ENCODE peak calls at places on chromosomes 16 and 17, in four cellular contexts. K is SK-N-SH, A is K562, J is HCT116. M is an unnamed sample.

GRCh38 chr16:53744449-53744848 is 40.5 kb downstream of the FTO start:
- DNase-seq in K (no peak), J (no peak), A (no peak), M (no peak)

GRCh38 chr17:48671697-48672171 is 45.6 kb upstream of the HOXB9 start:
- DNase-seq in J (peak), A (peak), K (peak), M (peak)

GRCh38 chr16:19760336-19761060 is 42.4 kb downstream of the IQCK start:
- DNase-seq in A (no peak), K (no peak), J (no peak), M (no peak)

GRCh38 chr16:55284718-55285099 is 39.3 kb upstream of the IRX6 start:
- DNase-seq in A (no peak), K (no peak), J (no peak), M (no peak)

GRCh38 chr16:19017179-19017578 is 33.4 kb downstream of the TMC7 start:
- DNase-seq in J (no peak), A (no peak), K (no peak), M (no peak)

GRCh38 chr17:38875477-38876080 is 5.7 kb downstream of the LASP1 start:
- DNase-seq in K (no peak), A (no peak), J (no peak), M (peak)

GRCh38 chr16:50684823-50685455 is 3.8 kb upstream of the SNX20 start:
- DNase-seq in J (no peak), A (no peak), K (no peak), M (no peak)

GRCh38 chr17:49980703-49981197 is 11.8 kb downstream of the DLX4 start:
- DNase-seq in A (no peak), J (no peak), K (peak), M (no peak)

GRCh38 chr16:22191966-22192260 is 14.2 kb upstream of the EEF2K start:
- DNase-seq in J (no peak), A (no peak), K (no peak), M (peak)

GRCh38 chr17:74527081-74527480 is 4.2 kb downstream of the CD300LB start:
- DNase-seq in J (no peak), K (no peak), A (no peak), M (no peak)

GRCh38 chr17:4206945-4207344 is 56.8 kb downstream of the ANKFY1 start:
- DNase-seq in K (no peak), J (no peak), A (no peak), M (no peak)

GRCh38 chr17:67434061-67434525 is 57.0 kb downstream of the PITPNC1 start:
- DNase-seq in A (no peak), K (no peak), J (no peak), M (no peak)

GRCh38 chr17:13996758-13997157 is 72.5 kb upstream of the COX10 start:
- DNase-seq in K (no peak), A (no peak), J (no peak), M (no peak)

GRCh38 chr16:13298676-13299075 is 397.3 kb downstream of the SHISA9 start:
- DNase-seq in K (no peak), A (no peak), J (no peak), M (no peak)

GRCh38 chr17:66549731-66550207 is 247.4 kb downstream of the PRKCA start:
- DNase-seq in K (no peak), A (no peak), J (peak), M (no peak)

GRCh38 chr16:30615358-30616076 is 5.3 kb upstream of the ZNF689 start:
- DNase-seq in K (peak), J (peak), A (peak), M (peak)

GRCh38 chr17:11557727-11558452 is 40.4 kb upstream of the DNAH9 start:
- DNase-seq in K (no peak), J (no peak), A (no peak), M (no peak)
- TF ChIP-seq JUND in K (no peak), J (no peak), A (no peak), M (no peak)

GRCh38 chr16:11536104-11536866 is 50.4 kb downstream of the LITAF start:
- DNase-seq in K (no peak), J (no peak), A (no peak), M (no peak)
- TF ChIP-seq JUND in K (no peak), J (no peak), A (no peak), M (no peak)

DNA sequence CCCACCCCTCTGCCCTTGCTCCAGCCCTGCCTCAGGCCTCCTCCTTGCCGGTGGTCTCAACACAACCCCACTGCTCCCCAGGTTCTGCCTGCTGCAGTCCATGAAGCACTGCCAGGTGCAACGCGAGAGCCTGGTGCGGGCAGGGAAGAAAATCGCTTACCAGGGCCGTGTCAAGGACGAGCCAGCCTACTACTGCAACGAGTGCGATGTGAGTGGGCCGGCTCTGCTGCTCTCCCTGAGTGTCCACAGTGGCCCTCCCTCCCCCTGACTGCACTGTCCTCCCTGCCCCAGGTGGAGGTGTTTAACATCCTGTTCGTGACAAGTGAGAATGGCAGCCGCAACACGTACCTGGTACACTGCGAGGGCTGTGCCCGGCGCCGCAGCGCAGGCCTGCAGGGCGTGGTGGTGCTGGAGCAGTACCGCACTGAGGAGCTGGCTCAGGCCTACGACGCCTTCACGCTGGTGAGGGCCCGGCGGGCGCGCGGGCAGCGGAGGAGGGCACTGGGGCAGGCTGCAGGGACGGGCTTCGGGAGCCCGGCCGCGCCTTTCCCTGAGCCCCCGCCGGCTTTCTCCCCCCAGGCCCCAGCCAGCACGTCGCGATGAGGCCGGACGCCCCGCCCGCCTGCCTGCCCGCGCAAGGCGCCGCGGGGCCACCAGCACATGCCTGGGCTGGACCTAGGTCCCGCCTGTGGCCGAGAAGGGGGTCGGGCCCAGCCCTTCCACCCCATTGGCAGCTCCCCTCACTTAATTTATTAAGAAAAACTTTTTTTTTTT is 1.8 kb upstream of the TMEM88 start:
- DNase-seq in K (no peak), A (no peak), J (no peak), M (no peak)
- TF ChIP-seq JUND in K (no peak), A (no peak), J (no peak), M (no peak)

DNA sequence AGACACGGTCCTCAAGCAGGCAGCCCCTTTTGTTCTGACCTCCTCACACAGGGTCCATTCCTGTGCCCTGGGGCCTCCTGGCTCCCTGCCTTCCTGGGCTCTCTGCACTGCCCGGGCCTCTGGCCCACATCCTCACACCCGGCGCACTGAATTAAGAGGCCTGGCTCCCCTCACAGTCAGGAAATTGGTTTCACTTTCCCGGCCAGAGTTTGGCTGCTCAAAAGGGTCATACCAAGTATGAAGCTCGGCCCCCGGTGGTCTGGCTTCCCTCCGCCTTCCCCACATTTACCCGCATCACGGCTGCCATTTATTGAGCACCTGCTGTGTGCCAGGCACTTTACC is 220.0 kb downstream of the NTN1 start:
- DNase-seq in A (no peak), K (peak), J (no peak), M (no peak)
- TF ChIP-seq JUND in A (no peak), K (no peak), J (no peak), M (no peak)

GRCh38 chr16:16067127-16067526 is 117.7 kb downstream of the ABCC1 start:
- DNase-seq in K (no peak), A (no peak), J (no peak), M (no peak)

GRCh38 chr16:16064874-16065384 is 115.5 kb downstream of the ABCC1 start:
- DNase-seq in A (no peak), J (no peak), K (no peak), M (no peak)

GRCh38 chr16:16063685-16064084 is 114.3 kb downstream of the ABCC1 start:
- DNase-seq in A (peak), J (no peak), K (no peak), M (no peak)

GRCh38 chr16:16059895-16060590 is 110.6 kb downstream of the ABCC1 start:
- DNase-seq in J (no peak), A (no peak), K (no peak), M (no peak)

GRCh38 chr16:16062023-16062932 is 112.9 kb downstream of the ABCC1 start:
- DNase-seq in J (no peak), K (no peak), A (no peak), M (no peak)
- TF ChIP-seq JUND in J (no peak), K (no peak), A (no peak), M (no peak)

DNA sequence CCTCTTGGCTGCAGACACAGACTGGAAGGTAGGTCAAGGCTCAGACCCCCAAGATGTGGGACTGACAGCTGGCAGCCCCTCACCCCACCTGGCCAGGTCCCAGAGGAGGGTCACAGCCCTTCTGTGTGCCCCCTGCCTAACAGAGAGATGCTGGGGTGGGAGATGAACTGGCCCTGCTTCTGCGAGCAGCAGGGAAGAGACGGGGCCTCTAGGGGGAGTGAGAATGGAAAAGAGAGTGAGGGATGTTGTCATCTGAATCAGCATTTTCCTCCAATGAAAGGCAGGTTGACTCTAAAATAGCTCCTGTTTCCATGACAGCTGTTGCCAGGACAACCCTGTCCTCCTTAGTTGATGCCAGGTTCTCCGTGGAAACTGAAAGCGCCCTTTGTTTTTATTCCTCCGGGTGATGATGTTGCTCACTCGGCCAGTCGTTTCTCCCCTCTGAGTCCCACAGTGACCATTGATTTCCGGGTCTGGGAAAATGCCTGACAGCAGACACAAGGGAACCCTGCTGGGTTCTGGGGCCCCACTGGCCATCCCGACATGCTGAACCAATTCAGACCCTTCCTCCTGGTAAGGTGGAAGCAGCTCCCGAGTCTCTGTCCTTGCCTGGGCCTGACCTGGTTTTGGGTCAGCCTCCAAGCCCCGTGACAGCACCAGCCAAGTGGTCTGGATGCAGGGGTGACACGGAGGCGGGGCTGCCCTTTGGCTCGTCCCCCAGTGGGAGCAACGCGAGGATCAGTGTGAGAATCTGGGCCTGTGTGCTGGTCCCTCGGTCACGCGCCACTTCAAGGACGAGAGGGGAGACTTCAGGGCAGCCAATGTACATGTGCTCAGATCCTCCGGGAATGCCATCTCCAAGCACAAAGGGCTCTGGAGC is 4.7 kb upstream of the NDRG4 start:
- DNase-seq in K (peak), J (peak), A (peak), M (peak)
- TF ChIP-seq JUND in K (no peak), J (no peak), A (peak), M (no peak)

GRCh38 chr16:856811-857210 is 56.3 kb upstream of the GNG13 start:
- DNase-seq in A (no peak), K (no peak), J (no peak), M (no peak)

GRCh38 chr16:853981-854807 is 53.7 kb upstream of the GNG13 start:
- DNase-seq in A (no peak), K (no peak), J (no peak), M (no peak)

GRCh38 chr16:854808-855410 is 54.4 kb upstream of the GNG13 start:
- DNase-seq in A (no peak), J (no peak), K (no peak), M (no peak)

GRCh38 chr16:856101-856500 is 55.6 kb upstream of the GNG13 start:
- DNase-seq in J (no peak), K (no peak), A (no peak), M (no peak)

DNA sequence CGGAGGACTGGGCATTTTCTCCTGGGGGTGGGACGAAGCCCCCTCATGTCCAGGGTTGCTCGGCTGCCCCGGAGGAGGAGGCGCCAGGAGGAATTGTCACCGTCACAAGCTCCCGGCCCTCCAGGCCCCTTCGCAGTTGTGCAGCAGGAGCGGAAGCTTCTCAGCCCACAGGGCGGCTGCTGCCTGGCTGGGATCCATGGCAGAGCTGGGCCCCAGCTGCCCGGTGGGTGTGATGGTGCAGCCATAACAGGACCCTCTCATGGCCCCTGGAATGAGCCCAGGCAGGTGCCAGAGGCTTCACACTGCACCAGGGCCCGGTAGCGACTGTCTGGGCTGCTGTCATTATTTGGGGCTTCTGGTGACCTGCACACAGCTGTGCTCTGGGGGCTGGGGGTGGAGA is 54.9 kb upstream of the GNG13 start:
- DNase-seq in A (no peak), K (no peak), J (no peak), M (no peak)
- TF ChIP-seq JUND in A (no peak), K (no peak), J (no peak), M (no peak)

DNA sequence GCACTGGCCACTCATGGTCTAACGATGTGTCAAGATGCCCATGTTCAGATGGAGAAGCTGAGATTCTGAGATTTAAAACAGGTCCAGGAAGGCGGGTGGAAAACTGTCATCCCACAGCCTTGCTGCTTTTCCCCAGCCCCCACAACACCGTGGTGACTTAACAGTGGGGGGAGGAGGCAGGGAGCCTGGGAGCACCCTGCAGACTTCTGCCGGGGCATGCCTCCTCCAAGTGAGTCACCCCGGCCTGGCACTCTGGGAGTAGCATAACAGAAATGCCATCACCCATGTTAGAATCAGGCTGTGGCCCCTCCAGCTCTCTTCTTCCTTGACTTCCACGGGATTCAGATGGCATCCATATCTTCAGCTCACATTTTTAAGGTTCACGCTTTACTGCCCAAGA is 164.8 kb downstream of the CBLN1 start:
- DNase-seq in K (no peak), A (no peak), J (no peak), M (no peak)
- TF ChIP-seq JUND in K (no peak), A (no peak), J (no peak), M (no peak)

M was measured in T47D.